ENCODE peak calls at places on chromosomes 12 and 14, in nine cellular contexts. F is K562, L is sigmoid colon, R is HepG2, M is tibial nerve, B is A549, Z is ovary, W is H1, Y is GM12878. U is an unnamed sample.

GRCh38 chr12:116691636-116692035 is 46.2 kb downstream of the SPRING1 start:
- DNase-seq in F (no peak), L (no peak), R (no peak), M (no peak), B (no peak), Z (no peak), W (no peak), Y (no peak), U (no peak)

GRCh38 chr12:50234347-50234746 is 49.0 kb downstream of the LIMA1 start:
- DNase-seq in F (no peak), L (no peak), R (no peak), M (no peak), B (peak; percentile 63), Z (no peak), W (no peak), Y (no peak), U (no peak)

GRCh38 chr12:25887367-25887766 is 71.1 kb upstream of the RASSF8 start:
- DNase-seq in F (no peak), L (no peak), R (no peak), M (no peak), B (no peak), Z (no peak), W (no peak), Y (no peak), U (no peak)

GRCh38 chr12:54187075-54187474 is 1.7 kb downstream of the SMUG1 start:
- DNase-seq in F (no peak), L (no peak), R (no peak), M (no peak), B (no peak), Z (no peak), W (no peak), Y (no peak), U (no peak)

GRCh38 chr12:110307372-110307771 is 26.3 kb downstream of the ATP2A2 start:
- DNase-seq in F (no peak), L (no peak), R (no peak), M (no peak), B (no peak), Z (no peak), W (no peak), Y (no peak), U (no peak)

GRCh38 chr12:92341333-92341691 is 195.7 kb upstream of the BTG1 start:
- DNase-seq in F (no peak), L (no peak), R (peak; percentile 9), M (no peak), B (no peak), Z (no peak), W (no peak), Y (no peak), U (no peak)

GRCh38 chr14:61323970-61324369 is 2.6 kb downstream of the PRKCH start:
- DNase-seq in F (no peak), L (no peak), R (no peak), M (no peak), B (no peak), Z (no peak), W (no peak), Y (no peak), U (no peak)

GRCh38 chr12:62194616-62195015 is 65.6 kb upstream of the USP15 start:
- DNase-seq in F (no peak), L (no peak), R (no peak), M (no peak), B (no peak), Z (no peak), W (no peak), Y (no peak), U (no peak)

GRCh38 chr14:75454963-75455546 is 27.2 kb downstream of the JDP2 start:
- DNase-seq in F (peak; percentile 13), L (peak; percentile 89), R (peak; percentile 15), M (peak; percentile 65), B (peak; percentile 31), Z (peak; percentile 80), W (no peak), Y (no peak), U (peak; percentile 76)

GRCh38 chr12:130761537-130762318 is 45.6 kb upstream of the RIMBP2 start:
- DNase-seq in F (peak; percentile 56), L (peak; percentile 57), R (peak; percentile 54), M (no peak), B (peak; percentile 72), Z (peak; percentile 45), W (no peak), Y (no peak), U (no peak)

GRCh38 chr12:91507754-91508153 is 325.1 kb upstream of the DCN start:
- DNase-seq in F (no peak), L (no peak), R (no peak), M (no peak), B (no peak), Z (no peak), W (no peak), Y (no peak), U (no peak)

GRCh38 chr12:6770600-6770999 is 1.7 kb upstream of the LAG3 start:
- DNase-seq in F (no peak), L (no peak), R (no peak), M (no peak), B (no peak), Z (no peak), W (no peak), Y (no peak), U (no peak)

GRCh38 chr12:117596968-117597367 is 235.5 kb upstream of the NOS1 start:
- DNase-seq in F (no peak), L (no peak), R (no peak), M (no peak), B (no peak), Z (no peak), W (no peak), Y (no peak), U (no peak)

GRCh38 chr12:89707623-89707991 is 1.0 kb downstream of the ATP2B1 start:
- DNase-seq in F (peak; percentile 16), L (no peak), R (peak; percentile 16), M (no peak), B (no peak), Z (no peak), W (no peak), Y (no peak), U (peak; percentile 25)

GRCh38 chr12:51759175-51759574 is 89.3 kb downstream of the FIGNL2 start:
- DNase-seq in F (no peak), L (no peak), R (no peak), M (no peak), B (no peak), Z (no peak), W (no peak), Y (no peak), U (no peak)

GRCh38 chr12:102062419-102062806 is 622 bp upstream of the WASHC3 start:
- DNase-seq in F (no peak), L (no peak), R (no peak), M (no peak), B (no peak), Z (peak; percentile 29), W (no peak), Y (no peak), U (no peak)

DNA sequence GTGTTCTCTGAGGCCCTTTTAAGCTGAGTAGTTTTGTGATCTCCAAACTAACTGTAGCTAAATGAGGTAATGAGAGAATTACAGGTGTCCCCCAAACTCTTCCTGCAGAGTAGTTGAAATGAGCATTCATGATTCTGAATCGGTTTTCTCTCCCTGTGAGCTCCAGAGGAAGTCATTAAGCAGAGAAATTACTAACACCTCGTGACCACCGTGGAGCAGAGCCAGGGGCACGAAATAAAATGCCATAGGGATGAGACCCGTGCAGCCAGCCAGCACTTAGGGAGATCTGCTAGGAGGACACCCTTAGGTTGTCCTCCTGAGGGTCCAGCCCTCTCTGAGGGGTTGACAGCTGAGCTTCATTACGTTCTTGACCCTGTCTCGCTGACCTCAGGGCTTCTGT is 79.5 kb downstream of the SLC25A47 start:
- DNase-seq in F (no peak), L (no peak), R (no peak), M (no peak), B (no peak), Z (no peak), W (no peak), Y (no peak), U (no peak)
- TF ChIP-seq EP300 in F (no peak), L (no peak), R (no peak), M (no peak), B (no peak), Z (no peak), W (no peak), Y (no peak), U (no peak)

DNA sequence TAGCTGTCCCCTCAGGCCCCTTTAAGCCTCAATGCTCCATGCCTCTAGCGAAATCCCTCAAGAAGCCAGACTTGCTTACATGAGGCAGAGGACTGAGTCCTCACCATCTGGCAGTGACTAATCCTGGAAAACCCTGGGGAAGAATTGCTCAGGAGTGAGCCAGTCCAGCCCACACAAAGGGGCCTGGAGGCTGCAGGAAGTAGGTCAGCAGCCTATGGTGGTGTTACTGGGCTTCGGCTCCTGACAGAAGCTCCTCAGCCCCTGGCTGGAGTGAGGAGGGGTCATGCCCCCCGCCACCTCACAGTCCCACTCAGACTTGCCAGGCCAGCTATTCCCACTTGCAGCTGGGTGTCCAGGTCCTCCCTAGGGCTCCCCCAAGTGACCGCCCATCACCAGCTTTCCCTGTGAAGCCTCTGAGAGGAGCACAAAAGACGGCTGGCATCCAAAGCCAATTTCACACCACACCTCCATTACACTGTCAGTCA is 250.5 kb downstream of the DPF3 start:
- DNase-seq in F (no peak), L (no peak), R (no peak), M (no peak), B (peak; percentile 69), Z (no peak), W (peak; percentile 36), Y (no peak), U (no peak)
- H3K27ac ChIP-seq in F (no peak overlapping the region), L (no peak overlapping the region), R (no peak overlapping the region), M (no peak overlapping the region), B (peak overlapping the region; percentile 77), Z (no peak overlapping the region), W (no peak overlapping the region), Y (no peak overlapping the region), U (no peak overlapping the region)

GRCh38 chr12:114479831-114480230 is 73.9 kb upstream of the TBX5 start:
- DNase-seq in F (no peak), L (no peak), R (no peak), M (no peak), B (no peak), Z (no peak), W (no peak), Y (no peak), U (no peak)
- H3K4me3 ChIP-seq in F (no peak overlapping the region), L (peak overlapping the region; percentile 23), R (no peak overlapping the region), M (no peak overlapping the region), B (peak overlapping the region; percentile 27), Z (no peak overlapping the region), W (peak overlapping the region; percentile 62), Y (no peak overlapping the region), U (no peak overlapping the region)

DNA sequence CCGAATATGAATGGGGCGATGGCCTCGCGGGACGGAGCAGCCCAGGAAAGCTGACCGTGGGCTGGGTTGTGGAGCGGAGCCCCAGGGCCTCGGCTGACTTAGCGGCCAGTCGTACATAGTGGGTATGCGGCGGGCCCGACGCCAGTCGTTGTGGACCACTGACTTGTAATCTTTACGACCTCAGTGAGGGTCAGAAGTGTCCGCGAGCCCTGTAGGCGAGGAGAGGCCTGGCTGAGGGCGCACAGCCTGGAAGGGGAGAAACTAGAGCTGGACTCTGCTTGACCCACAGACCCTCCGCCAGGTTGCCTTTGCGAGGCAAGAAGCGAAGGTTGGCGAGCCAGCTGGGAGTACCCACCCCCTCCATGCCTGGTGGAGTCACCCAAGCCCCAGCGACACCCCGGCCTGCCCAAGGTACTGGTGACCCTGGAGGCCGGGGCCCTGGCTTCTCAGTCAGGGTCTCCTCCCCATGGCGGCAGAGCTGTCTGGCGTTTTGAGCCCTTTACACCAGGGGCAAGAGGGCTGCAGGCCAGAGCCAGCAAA is 15.6 kb upstream of the DYNC1H1 start:
- DNase-seq in F (no peak), L (peak; percentile 79), R (no peak), M (no peak), B (no peak), Z (no peak), W (no peak), Y (no peak), U (peak; percentile 88)
- TF ChIP-seq EP300 in F (no peak), L (no peak), R (no peak), M (no peak), B (no peak), Z (no peak), W (no peak), Y (no peak), U (no peak)

U was measured in upper lobe of left lung.